ENCODE peak calls at places on chromosomes 3 and 15, in ten cellular contexts. One of them, this sample, is unnamed.

GRCh38 chr15:66195621-66196230 is 57.8 kb downstream of the MEGF11 start:
- DNase-seq in Panc1: no peak
- DNase-seq in transverse colon: no peak
- DNase-seq in fibroblast of lung: no peak
- DNase-seq in fibroblast of mammary gland: no peak
- DNase-seq in uterus: no peak
- DNase-seq in fibroblast of pulmonary artery: no peak
- DNase-seq in neural progenitor cell: no peak
- DNase-seq in body of pancreas: no peak
- DNase-seq in GM12878: no peak
- DNase-seq in this sample: no peak

GRCh38 chr3:160052385-160053047 is 63.9 kb downstream of the IL12A start:
- DNase-seq in Panc1: no peak
- DNase-seq in transverse colon: no peak
- DNase-seq in fibroblast of lung: no peak
- DNase-seq in fibroblast of mammary gland: no peak
- DNase-seq in uterus: no peak
- DNase-seq in fibroblast of pulmonary artery: peak; percentile 42
- DNase-seq in neural progenitor cell: no peak
- DNase-seq in body of pancreas: peak; percentile 13
- DNase-seq in GM12878: no peak
- DNase-seq in this sample: peak; percentile 61

GRCh38 chr15:65833501-65834220 is 35.6 kb upstream of the RAB11A start:
- DNase-seq in Panc1: no peak
- DNase-seq in transverse colon: peak; percentile 28
- DNase-seq in fibroblast of lung: no peak
- DNase-seq in fibroblast of mammary gland: no peak
- DNase-seq in uterus: no peak
- DNase-seq in fibroblast of pulmonary artery: no peak
- DNase-seq in neural progenitor cell: no peak
- DNase-seq in body of pancreas: peak; percentile 50
- DNase-seq in GM12878: no peak
- DNase-seq in this sample: no peak

GRCh38 chr3:38009807-38010591 is 19.4 kb downstream of the VILL start:
- DNase-seq in Panc1: no peak
- DNase-seq in transverse colon: no peak
- DNase-seq in fibroblast of lung: no peak
- DNase-seq in fibroblast of mammary gland: no peak
- DNase-seq in uterus: no peak
- DNase-seq in fibroblast of pulmonary artery: no peak
- DNase-seq in neural progenitor cell: no peak
- DNase-seq in body of pancreas: no peak
- DNase-seq in GM12878: no peak
- DNase-seq in this sample: no peak

GRCh38 chr15:41078125-41078524 is 38.0 kb downstream of the INO80 start:
- DNase-seq in Panc1: no peak
- DNase-seq in transverse colon: no peak
- DNase-seq in fibroblast of lung: no peak
- DNase-seq in fibroblast of mammary gland: no peak
- DNase-seq in uterus: no peak
- DNase-seq in fibroblast of pulmonary artery: no peak
- DNase-seq in neural progenitor cell: no peak
- DNase-seq in body of pancreas: no peak
- DNase-seq in GM12878: no peak
- DNase-seq in this sample: no peak

GRCh38 chr3:4976109-4976508 is 3.1 kb upstream of the BHLHE40 start:
- DNase-seq in Panc1: no peak
- DNase-seq in transverse colon: peak; percentile 60
- DNase-seq in fibroblast of lung: peak; percentile 69
- DNase-seq in fibroblast of mammary gland: peak; percentile 81
- DNase-seq in uterus: peak; percentile 40
- DNase-seq in fibroblast of pulmonary artery: peak; percentile 79
- DNase-seq in neural progenitor cell: peak; percentile 60
- DNase-seq in body of pancreas: peak; percentile 81
- DNase-seq in GM12878: no peak
- DNase-seq in this sample: peak; percentile 75

GRCh38 chr3:38585791-38586420 is 63.6 kb downstream of the SCN5A start:
- DNase-seq in Panc1: no peak
- DNase-seq in transverse colon: peak; percentile 1
- DNase-seq in fibroblast of lung: no peak
- DNase-seq in fibroblast of mammary gland: no peak
- DNase-seq in uterus: no peak
- DNase-seq in fibroblast of pulmonary artery: no peak
- DNase-seq in neural progenitor cell: no peak
- DNase-seq in body of pancreas: peak; percentile 7
- DNase-seq in GM12878: no peak
- DNase-seq in this sample: no peak

GRCh38 chr3:177905895-177906511 is 630.2 kb upstream of the KCNMB2 start:
- DNase-seq in Panc1: no peak
- DNase-seq in transverse colon: no peak
- DNase-seq in fibroblast of lung: peak; percentile 61
- DNase-seq in fibroblast of mammary gland: peak; percentile 76
- DNase-seq in uterus: no peak
- DNase-seq in fibroblast of pulmonary artery: peak; percentile 84
- DNase-seq in neural progenitor cell: peak; percentile 21
- DNase-seq in body of pancreas: peak; percentile 36
- DNase-seq in GM12878: no peak
- DNase-seq in this sample: peak; percentile 90

GRCh38 chr3:52593103-52593502 is 56.7 kb downstream of the UQCC5 start:
- DNase-seq in Panc1: no peak
- DNase-seq in transverse colon: no peak
- DNase-seq in fibroblast of lung: no peak
- DNase-seq in fibroblast of mammary gland: no peak
- DNase-seq in uterus: no peak
- DNase-seq in fibroblast of pulmonary artery: no peak
- DNase-seq in neural progenitor cell: no peak
- DNase-seq in body of pancreas: peak; percentile 51
- DNase-seq in GM12878: no peak
- DNase-seq in this sample: no peak

GRCh38 chr15:68580026-68580882 is 1.5 kb downstream of the CORO2B start:
- DNase-seq in Panc1: no peak
- DNase-seq in transverse colon: no peak
- DNase-seq in fibroblast of lung: no peak
- DNase-seq in fibroblast of mammary gland: no peak
- DNase-seq in uterus: no peak
- DNase-seq in fibroblast of pulmonary artery: no peak
- DNase-seq in neural progenitor cell: no peak
- DNase-seq in body of pancreas: no peak
- DNase-seq in GM12878: no peak
- DNase-seq in this sample: no peak

GRCh38 chr15:70199601-70200000 is 101.9 kb upstream of the TLE3 start:
- DNase-seq in Panc1: no peak
- DNase-seq in transverse colon: no peak
- DNase-seq in fibroblast of lung: no peak
- DNase-seq in fibroblast of mammary gland: no peak
- DNase-seq in uterus: no peak
- DNase-seq in fibroblast of pulmonary artery: no peak
- DNase-seq in neural progenitor cell: no peak
- DNase-seq in body of pancreas: no peak
- DNase-seq in GM12878: no peak
- DNase-seq in this sample: no peak

DNA sequence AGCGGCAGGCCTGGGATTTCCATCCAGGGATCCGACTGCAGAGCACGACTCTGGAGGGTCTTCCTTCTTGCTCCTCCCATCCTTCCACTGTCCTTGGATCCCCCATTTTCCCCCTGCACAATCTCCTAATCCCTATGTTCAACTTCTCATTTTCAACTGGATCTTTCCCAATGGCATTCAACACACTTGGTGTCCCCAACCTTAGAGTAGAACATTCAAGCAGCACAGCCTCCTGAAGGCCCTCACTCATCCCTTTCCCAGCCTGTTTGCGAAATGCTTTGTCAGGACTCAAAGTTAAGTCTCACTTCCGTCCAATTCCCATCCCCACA is 32.3 kb downstream of the RPN1 start:
- DNase-seq in Panc1: no peak
- DNase-seq in transverse colon: no peak
- DNase-seq in fibroblast of lung: no peak
- DNase-seq in fibroblast of mammary gland: peak; percentile 29
- DNase-seq in uterus: no peak
- DNase-seq in fibroblast of pulmonary artery: no peak
- DNase-seq in neural progenitor cell: no peak
- DNase-seq in body of pancreas: no peak
- DNase-seq in GM12878: no peak
- DNase-seq in this sample: no peak
- H3K4me3 ChIP-seq in Panc1: peak overlapping the region; percentile 68
- H3K4me3 ChIP-seq in transverse colon: peak overlapping the region; percentile 69
- H3K4me3 ChIP-seq in fibroblast of lung: peak overlapping the region; percentile 74
- H3K4me3 ChIP-seq in fibroblast of mammary gland: peak overlapping the region; percentile 81
- H3K4me3 ChIP-seq in uterus: peak overlapping the region; percentile 69
- H3K4me3 ChIP-seq in fibroblast of pulmonary artery: peak overlapping the region; percentile 81
- H3K4me3 ChIP-seq in neural progenitor cell: peak overlapping the region; percentile 81
- H3K4me3 ChIP-seq in body of pancreas: no peak overlapping the region
- H3K4me3 ChIP-seq in GM12878: peak overlapping the region; percentile 80
- H3K4me3 ChIP-seq in this sample: peak overlapping the region; percentile 88

DNA sequence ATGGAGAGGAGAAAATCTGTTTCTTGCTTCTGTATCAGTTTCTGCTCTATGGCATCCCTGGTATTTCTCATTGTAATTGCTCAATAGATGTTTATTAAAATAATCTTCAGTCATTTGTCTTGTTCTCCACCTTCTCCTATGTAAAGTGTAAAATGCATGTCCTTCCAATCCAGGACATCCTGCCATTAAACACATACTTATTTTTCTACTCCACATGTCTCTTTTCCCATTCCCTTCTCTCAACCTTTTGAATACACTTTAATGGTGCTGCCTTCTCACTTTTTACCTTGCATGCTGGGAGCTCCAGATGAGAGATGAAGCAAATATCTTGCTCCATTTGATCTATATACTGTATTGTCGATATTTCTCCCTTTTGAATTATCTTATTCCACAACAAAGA is 49.7 kb downstream of the TUSC7 start:
- DNase-seq in Panc1: no peak
- DNase-seq in transverse colon: no peak
- DNase-seq in fibroblast of lung: no peak
- DNase-seq in fibroblast of mammary gland: no peak
- DNase-seq in uterus: no peak
- DNase-seq in fibroblast of pulmonary artery: no peak
- DNase-seq in neural progenitor cell: no peak
- DNase-seq in body of pancreas: no peak
- DNase-seq in GM12878: no peak
- DNase-seq in this sample: no peak
- TF ChIP-seq CTCF in Panc1: no peak
- TF ChIP-seq CTCF in transverse colon: no peak
- TF ChIP-seq CTCF in fibroblast of lung: no peak
- TF ChIP-seq CTCF in fibroblast of mammary gland: no peak
- TF ChIP-seq CTCF in uterus: no peak
- TF ChIP-seq CTCF in fibroblast of pulmonary artery: no peak
- TF ChIP-seq CTCF in neural progenitor cell: no peak
- TF ChIP-seq CTCF in body of pancreas: no peak
- TF ChIP-seq CTCF in GM12878: no peak
- TF ChIP-seq CTCF in this sample: no peak

DNA sequence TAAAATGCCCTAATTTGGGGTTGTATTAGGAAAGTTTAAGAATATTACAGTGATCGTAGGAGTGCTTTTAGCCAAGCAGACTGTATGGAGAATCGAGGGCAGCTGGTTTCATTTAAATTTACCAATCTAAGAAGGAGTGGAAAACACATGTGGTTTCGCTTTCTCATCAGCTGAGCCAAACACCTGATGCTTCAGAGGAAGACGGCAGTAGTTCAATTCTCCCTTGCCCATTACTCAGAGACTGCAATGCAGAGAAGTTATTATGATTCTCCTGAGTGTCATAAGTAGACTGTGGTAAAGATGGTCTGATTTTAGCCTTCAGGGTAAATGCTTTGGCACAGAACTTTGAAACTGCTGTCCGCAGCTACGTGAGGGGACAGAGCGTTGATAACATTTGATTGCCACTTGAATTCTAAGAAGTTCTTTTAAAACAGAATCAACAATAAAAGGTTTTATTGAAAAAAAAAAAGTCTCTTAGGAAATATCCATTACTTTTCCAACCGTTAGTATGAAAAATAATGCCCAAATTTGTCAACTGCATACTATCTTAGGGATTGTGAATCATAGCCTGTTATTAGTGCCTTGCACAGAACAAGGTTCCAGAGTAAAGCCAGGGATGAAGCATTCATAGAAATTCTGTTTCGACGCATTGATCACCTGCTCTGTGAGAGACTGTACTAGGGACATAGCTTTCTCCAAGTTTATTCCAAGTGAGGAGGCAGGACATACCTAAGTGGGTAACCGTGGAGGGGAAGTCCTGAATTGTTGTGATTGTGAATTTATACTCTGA is 25.6 kb downstream of the LYSMD4 start:
- DNase-seq in Panc1: no peak
- DNase-seq in transverse colon: no peak
- DNase-seq in fibroblast of lung: peak; percentile 39
- DNase-seq in fibroblast of mammary gland: peak; percentile 93
- DNase-seq in uterus: no peak
- DNase-seq in fibroblast of pulmonary artery: no peak
- DNase-seq in neural progenitor cell: no peak
- DNase-seq in body of pancreas: no peak
- DNase-seq in GM12878: no peak
- DNase-seq in this sample: peak; percentile 76
- H3K4me3 ChIP-seq in Panc1: no peak overlapping the region
- H3K4me3 ChIP-seq in transverse colon: no peak overlapping the region
- H3K4me3 ChIP-seq in fibroblast of lung: no peak overlapping the region
- H3K4me3 ChIP-seq in fibroblast of mammary gland: peak overlapping the region; percentile 20
- H3K4me3 ChIP-seq in uterus: no peak overlapping the region
- H3K4me3 ChIP-seq in fibroblast of pulmonary artery: no peak overlapping the region
- H3K4me3 ChIP-seq in neural progenitor cell: no peak overlapping the region
- H3K4me3 ChIP-seq in body of pancreas: no peak overlapping the region
- H3K4me3 ChIP-seq in GM12878: no peak overlapping the region
- H3K4me3 ChIP-seq in this sample: peak overlapping the region; percentile 6

GRCh38 chr3:50297384-50297775 is 1.8 kb downstream of the HYAL3 start:
- DNase-seq in Panc1: no peak
- DNase-seq in transverse colon: no peak
- DNase-seq in fibroblast of lung: no peak
- DNase-seq in fibroblast of mammary gland: no peak
- DNase-seq in uterus: peak; percentile 55
- DNase-seq in fibroblast of pulmonary artery: no peak
- DNase-seq in neural progenitor cell: peak; percentile 1
- DNase-seq in body of pancreas: no peak
- DNase-seq in GM12878: no peak
- DNase-seq in this sample: no peak

GRCh38 chr3:50299638-50299928 is 378 bp upstream of the HYAL3 start:
- DNase-seq in Panc1: no peak
- DNase-seq in transverse colon: no peak
- DNase-seq in fibroblast of lung: no peak
- DNase-seq in fibroblast of mammary gland: no peak
- DNase-seq in uterus: no peak
- DNase-seq in fibroblast of pulmonary artery: no peak
- DNase-seq in neural progenitor cell: no peak
- DNase-seq in body of pancreas: no peak
- DNase-seq in GM12878: no peak
- DNase-seq in this sample: no peak

GRCh38 chr3:50299929-50300680 is 900 bp upstream of the HYAL3 start:
- DNase-seq in Panc1: no peak
- DNase-seq in transverse colon: no peak
- DNase-seq in fibroblast of lung: no peak
- DNase-seq in fibroblast of mammary gland: peak; percentile 80
- DNase-seq in uterus: peak; percentile 36
- DNase-seq in fibroblast of pulmonary artery: peak; percentile 49
- DNase-seq in neural progenitor cell: no peak
- DNase-seq in body of pancreas: no peak
- DNase-seq in GM12878: no peak
- DNase-seq in this sample: peak; percentile 63

GRCh38 chr3:50297896-50298725 is 1.1 kb downstream of the HYAL3 start:
- DNase-seq in Panc1: no peak
- DNase-seq in transverse colon: no peak
- DNase-seq in fibroblast of lung: no peak
- DNase-seq in fibroblast of mammary gland: no peak
- DNase-seq in uterus: peak; percentile 31
- DNase-seq in fibroblast of pulmonary artery: no peak
- DNase-seq in neural progenitor cell: peak; percentile 13
- DNase-seq in body of pancreas: no peak
- DNase-seq in GM12878: no peak
- DNase-seq in this sample: no peak

GRCh38 chr3:50298836-50299637 is at the start of the genes HYAL3 and NAA80:
- DNase-seq in Panc1: peak; percentile 92
- DNase-seq in transverse colon: peak; percentile 100
- DNase-seq in fibroblast of lung: peak; percentile 100
- DNase-seq in fibroblast of mammary gland: peak; percentile 99
- DNase-seq in uterus: peak; percentile 100
- DNase-seq in fibroblast of pulmonary artery: peak; percentile 100
- DNase-seq in neural progenitor cell: peak; percentile 99
- DNase-seq in body of pancreas: peak; percentile 100
- DNase-seq in GM12878: peak; percentile 98
- DNase-seq in this sample: peak; percentile 100
- TF ChIP-seq CTCF in Panc1: no peak
- TF ChIP-seq CTCF in transverse colon: peak; percentile 69
- TF ChIP-seq CTCF in fibroblast of lung: peak; percentile 2
- TF ChIP-seq CTCF in fibroblast of mammary gland: peak; percentile 0
- TF ChIP-seq CTCF in uterus: peak; percentile 12
- TF ChIP-seq CTCF in fibroblast of pulmonary artery: peak; percentile 9
- TF ChIP-seq CTCF in neural progenitor cell: peak; percentile 22
- TF ChIP-seq CTCF in body of pancreas: peak; percentile 58
- TF ChIP-seq CTCF in GM12878: peak; percentile 56
- TF ChIP-seq CTCF in this sample: peak; percentile 24

This sample was measured in fibroblast of the aortic adventitia.